ENCODE peak calls at places on chromosome 11, in ten cellular contexts. One of them, this sample, is unnamed.

GRCh38 chr11:68044145-68044813 is 5.5 kb downstream of the TCIRG1 start:
- DNase-seq in upper lobe of right lung: no peak
- DNase-seq in GM13976: no peak
- DNase-seq in endodermal cell: peak
- DNase-seq in cardiac fibroblast: no peak
- DNase-seq in testis: no peak
- DNase-seq in tibial nerve: no peak
- DNase-seq in transverse colon: no peak
- DNase-seq in Peyer's patch: no peak
- DNase-seq in ovary: no peak
- DNase-seq in this sample: no peak

GRCh38 chr11:112632866-112633505 is 328.2 kb upstream of the NCAM1 start:
- DNase-seq in upper lobe of right lung: no peak
- DNase-seq in GM13976: no peak
- DNase-seq in endodermal cell: no peak
- DNase-seq in cardiac fibroblast: no peak
- DNase-seq in testis: no peak
- DNase-seq in tibial nerve: no peak
- DNase-seq in transverse colon: no peak
- DNase-seq in Peyer's patch: no peak
- DNase-seq in ovary: no peak
- DNase-seq in this sample: peak

GRCh38 chr11:6992026-6992425 is 28.1 kb downstream of the ZNF214 start:
- DNase-seq in upper lobe of right lung: no peak
- DNase-seq in GM13976: no peak
- DNase-seq in endodermal cell: no peak
- DNase-seq in cardiac fibroblast: peak
- DNase-seq in testis: no peak
- DNase-seq in tibial nerve: no peak
- DNase-seq in transverse colon: no peak
- DNase-seq in Peyer's patch: no peak
- DNase-seq in ovary: no peak
- DNase-seq in this sample: no peak

GRCh38 chr11:105937331-105937730 is 84.7 kb downstream of the MSANTD4 start:
- DNase-seq in upper lobe of right lung: no peak
- DNase-seq in GM13976: no peak
- DNase-seq in endodermal cell: no peak
- DNase-seq in cardiac fibroblast: peak
- DNase-seq in testis: no peak
- DNase-seq in tibial nerve: no peak
- DNase-seq in transverse colon: no peak
- DNase-seq in Peyer's patch: no peak
- DNase-seq in ovary: no peak
- DNase-seq in this sample: no peak

GRCh38 chr11:112961146-112961668 is at the start of gene NCAM1:
- DNase-seq in upper lobe of right lung: peak
- DNase-seq in GM13976: peak
- DNase-seq in endodermal cell: peak
- DNase-seq in cardiac fibroblast: peak
- DNase-seq in testis: peak
- DNase-seq in tibial nerve: peak
- DNase-seq in transverse colon: peak
- DNase-seq in Peyer's patch: peak
- DNase-seq in ovary: peak
- DNase-seq in this sample: no peak

GRCh38 chr11:103648670-103649400 is 387.6 kb upstream of the DDI1 start:
- DNase-seq in upper lobe of right lung: no peak
- DNase-seq in GM13976: peak
- DNase-seq in endodermal cell: no peak
- DNase-seq in cardiac fibroblast: peak
- DNase-seq in testis: no peak
- DNase-seq in tibial nerve: no peak
- DNase-seq in transverse colon: no peak
- DNase-seq in Peyer's patch: no peak
- DNase-seq in ovary: no peak
- DNase-seq in this sample: no peak

GRCh38 chr11:76453248-76453647 is 8.4 kb downstream of the EMSY start:
- DNase-seq in upper lobe of right lung: no peak
- DNase-seq in GM13976: no peak
- DNase-seq in endodermal cell: no peak
- DNase-seq in cardiac fibroblast: no peak
- DNase-seq in testis: no peak
- DNase-seq in tibial nerve: no peak
- DNase-seq in transverse colon: peak
- DNase-seq in Peyer's patch: no peak
- DNase-seq in ovary: no peak
- DNase-seq in this sample: no peak

GRCh38 chr11:63832336-63832735 is 6.6 kb upstream of the MARK2 start:
- DNase-seq in upper lobe of right lung: no peak
- DNase-seq in GM13976: no peak
- DNase-seq in endodermal cell: no peak
- DNase-seq in cardiac fibroblast: no peak
- DNase-seq in testis: no peak
- DNase-seq in tibial nerve: no peak
- DNase-seq in transverse colon: no peak
- DNase-seq in Peyer's patch: no peak
- DNase-seq in ovary: no peak
- DNase-seq in this sample: no peak

GRCh38 chr11:123407124-123407995 is 22.7 kb upstream of the GRAMD1B start:
- DNase-seq in upper lobe of right lung: no peak
- DNase-seq in GM13976: no peak
- DNase-seq in endodermal cell: peak
- DNase-seq in cardiac fibroblast: peak
- DNase-seq in testis: peak
- DNase-seq in tibial nerve: no peak
- DNase-seq in transverse colon: peak
- DNase-seq in Peyer's patch: peak
- DNase-seq in ovary: peak
- DNase-seq in this sample: no peak

GRCh38 chr11:46383974-46384701 is 2.7 kb downstream of the MDK start:
- DNase-seq in upper lobe of right lung: no peak
- DNase-seq in GM13976: no peak
- DNase-seq in endodermal cell: no peak
- DNase-seq in cardiac fibroblast: no peak
- DNase-seq in testis: no peak
- DNase-seq in tibial nerve: no peak
- DNase-seq in transverse colon: peak
- DNase-seq in Peyer's patch: no peak
- DNase-seq in ovary: no peak
- DNase-seq in this sample: no peak

GRCh38 chr11:3104051-3104714 is 47.0 kb upstream of the CARS1 start:
- DNase-seq in upper lobe of right lung: peak
- DNase-seq in GM13976: peak
- DNase-seq in endodermal cell: peak
- DNase-seq in cardiac fibroblast: no peak
- DNase-seq in testis: no peak
- DNase-seq in tibial nerve: no peak
- DNase-seq in transverse colon: no peak
- DNase-seq in Peyer's patch: no peak
- DNase-seq in ovary: no peak
- DNase-seq in this sample: no peak

GRCh38 chr11:113338730-113339129 is 24.3 kb downstream of the TTC12 start:
- DNase-seq in upper lobe of right lung: no peak
- DNase-seq in GM13976: no peak
- DNase-seq in endodermal cell: peak
- DNase-seq in cardiac fibroblast: no peak
- DNase-seq in testis: no peak
- DNase-seq in tibial nerve: no peak
- DNase-seq in transverse colon: no peak
- DNase-seq in Peyer's patch: no peak
- DNase-seq in ovary: no peak
- DNase-seq in this sample: no peak

GRCh38 chr11:2432628-2433071 is 11.7 kb downstream of the TRPM5 start:
- DNase-seq in upper lobe of right lung: peak
- DNase-seq in GM13976: no peak
- DNase-seq in endodermal cell: no peak
- DNase-seq in cardiac fibroblast: no peak
- DNase-seq in testis: no peak
- DNase-seq in tibial nerve: no peak
- DNase-seq in transverse colon: no peak
- DNase-seq in Peyer's patch: no peak
- DNase-seq in ovary: no peak
- DNase-seq in this sample: no peak

DNA sequence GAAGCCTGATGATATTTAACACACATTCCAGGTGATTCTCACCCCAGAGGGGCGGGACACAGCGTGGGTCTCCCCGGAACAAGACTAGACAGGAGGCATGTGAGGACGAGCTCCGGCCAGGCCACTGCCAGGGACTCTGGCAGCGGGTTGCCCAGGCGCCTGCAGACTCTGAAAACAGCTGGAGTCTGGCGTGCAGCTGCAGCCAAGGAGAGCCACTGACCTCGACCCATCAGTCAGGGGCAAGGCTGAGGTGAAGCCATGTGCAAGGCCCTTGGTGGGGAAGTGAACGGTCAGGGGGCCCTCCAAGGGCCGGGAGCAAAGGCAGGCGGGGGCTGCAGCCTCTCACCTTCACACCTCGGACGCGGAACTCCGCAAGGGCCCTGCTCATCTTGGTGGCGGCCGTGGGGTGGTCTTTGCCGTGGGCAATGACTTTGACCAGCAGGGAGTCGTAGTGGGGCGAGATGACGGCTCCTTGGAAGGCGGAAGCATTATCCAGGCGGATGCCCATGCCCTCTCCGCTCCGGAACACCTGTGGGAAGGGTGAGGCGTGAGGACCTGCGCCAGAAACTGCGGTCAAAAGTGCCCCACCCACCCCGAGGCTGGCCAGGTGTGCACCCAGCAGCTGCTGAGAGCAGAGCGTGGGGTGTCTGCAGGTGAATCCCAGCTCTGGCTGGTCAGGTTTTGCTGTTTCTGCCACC is 6.7 kb downstream of the LRFN4 start:
- DNase-seq in upper lobe of right lung: no peak
- DNase-seq in GM13976: no peak
- DNase-seq in endodermal cell: no peak
- DNase-seq in cardiac fibroblast: no peak
- DNase-seq in testis: no peak
- DNase-seq in tibial nerve: no peak
- DNase-seq in transverse colon: peak
- DNase-seq in Peyer's patch: no peak
- DNase-seq in ovary: no peak
- DNase-seq in this sample: no peak
- TF ChIP-seq CTCF in upper lobe of right lung: no peak
- TF ChIP-seq CTCF in GM13976: no peak
- TF ChIP-seq CTCF in endodermal cell: no peak
- TF ChIP-seq CTCF in cardiac fibroblast: no peak
- TF ChIP-seq CTCF in testis: no peak
- TF ChIP-seq CTCF in tibial nerve: no peak
- TF ChIP-seq CTCF in transverse colon: no peak
- TF ChIP-seq CTCF in Peyer's patch: no peak
- TF ChIP-seq CTCF in ovary: no peak
- TF ChIP-seq CTCF in this sample: no peak

GRCh38 chr11:69708731-69709401 is 5.0 kb upstream of the FGF19 start:
- DNase-seq in upper lobe of right lung: no peak
- DNase-seq in GM13976: no peak
- DNase-seq in endodermal cell: peak
- DNase-seq in cardiac fibroblast: no peak
- DNase-seq in testis: no peak
- DNase-seq in tibial nerve: no peak
- DNase-seq in transverse colon: no peak
- DNase-seq in Peyer's patch: no peak
- DNase-seq in ovary: no peak
- DNase-seq in this sample: no peak
- TF ChIP-seq CTCF in upper lobe of right lung: no peak
- TF ChIP-seq CTCF in GM13976: no peak
- TF ChIP-seq CTCF in endodermal cell: peak
- TF ChIP-seq CTCF in cardiac fibroblast: no peak
- TF ChIP-seq CTCF in testis: no peak
- TF ChIP-seq CTCF in tibial nerve: no peak
- TF ChIP-seq CTCF in transverse colon: no peak
- TF ChIP-seq CTCF in Peyer's patch: no peak
- TF ChIP-seq CTCF in ovary: no peak
- TF ChIP-seq CTCF in this sample: no peak

DNA sequence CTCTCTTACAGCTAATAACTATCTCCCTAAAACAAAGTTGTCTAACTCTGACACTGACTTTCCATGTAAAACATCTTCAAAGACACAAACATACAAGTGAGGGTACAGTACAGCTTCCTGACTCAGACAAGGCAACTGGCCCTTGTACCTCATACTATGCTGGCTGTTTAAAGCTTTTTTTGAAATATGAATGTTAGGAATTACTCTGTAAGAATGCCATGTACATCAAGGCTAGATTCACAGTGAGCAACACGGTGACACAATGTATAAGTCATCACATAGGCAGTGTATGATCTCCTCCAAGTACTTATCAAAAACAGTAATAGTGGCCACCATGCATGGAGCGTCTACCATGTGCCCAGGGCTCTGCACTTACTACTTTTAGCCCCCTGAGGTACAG is 28.6 kb downstream of the ALG8 start:
- DNase-seq in upper lobe of right lung: no peak
- DNase-seq in GM13976: no peak
- DNase-seq in endodermal cell: no peak
- DNase-seq in cardiac fibroblast: no peak
- DNase-seq in testis: no peak
- DNase-seq in tibial nerve: no peak
- DNase-seq in transverse colon: no peak
- DNase-seq in Peyer's patch: no peak
- DNase-seq in ovary: no peak
- DNase-seq in this sample: no peak
- TF ChIP-seq CTCF in upper lobe of right lung: no peak
- TF ChIP-seq CTCF in GM13976: no peak
- TF ChIP-seq CTCF in endodermal cell: no peak
- TF ChIP-seq CTCF in cardiac fibroblast: no peak
- TF ChIP-seq CTCF in testis: no peak
- TF ChIP-seq CTCF in tibial nerve: no peak
- TF ChIP-seq CTCF in transverse colon: no peak
- TF ChIP-seq CTCF in Peyer's patch: no peak
- TF ChIP-seq CTCF in ovary: no peak
- TF ChIP-seq CTCF in this sample: no peak

GRCh38 chr11:11207428-11207827 is 145.6 kb downstream of the CSNK2A3 start:
- DNase-seq in upper lobe of right lung: no peak
- DNase-seq in GM13976: no peak
- DNase-seq in endodermal cell: no peak
- DNase-seq in cardiac fibroblast: no peak
- DNase-seq in testis: no peak
- DNase-seq in tibial nerve: no peak
- DNase-seq in transverse colon: no peak
- DNase-seq in Peyer's patch: no peak
- DNase-seq in ovary: no peak
- DNase-seq in this sample: no peak
- TF ChIP-seq CTCF in upper lobe of right lung: no peak
- TF ChIP-seq CTCF in GM13976: no peak
- TF ChIP-seq CTCF in endodermal cell: peak
- TF ChIP-seq CTCF in cardiac fibroblast: no peak
- TF ChIP-seq CTCF in testis: no peak
- TF ChIP-seq CTCF in tibial nerve: no peak
- TF ChIP-seq CTCF in transverse colon: no peak
- TF ChIP-seq CTCF in Peyer's patch: no peak
- TF ChIP-seq CTCF in ovary: no peak
- TF ChIP-seq CTCF in this sample: no peak

DNA sequence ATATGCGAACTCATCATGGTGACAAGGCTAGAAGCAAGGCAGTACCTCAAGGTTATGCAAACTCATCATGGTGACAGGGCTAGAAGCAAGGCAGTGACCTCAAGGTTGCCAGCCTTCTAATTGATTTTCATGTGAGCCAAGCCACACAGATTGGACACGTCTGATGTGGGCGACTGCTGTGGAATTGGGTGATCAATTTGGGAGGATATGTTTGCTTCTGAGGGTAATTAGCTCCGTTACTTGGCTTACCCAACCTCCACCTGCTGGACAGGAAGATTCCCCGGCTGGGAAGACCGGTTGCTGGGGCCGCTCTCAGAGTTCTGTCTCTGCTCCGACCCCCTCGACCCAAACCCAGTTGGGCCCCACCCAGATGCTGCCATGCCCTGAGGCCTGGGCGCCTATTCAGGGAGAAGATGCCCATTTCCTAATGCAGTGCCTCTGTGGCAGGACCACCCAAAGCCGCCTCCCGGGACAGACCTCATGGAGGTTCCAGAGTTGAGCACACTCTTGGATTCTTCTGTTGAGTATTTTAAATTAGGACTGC is 69.9 kb upstream of the SHANK2 start:
- DNase-seq in upper lobe of right lung: peak
- DNase-seq in GM13976: no peak
- DNase-seq in endodermal cell: no peak
- DNase-seq in cardiac fibroblast: no peak
- DNase-seq in testis: no peak
- DNase-seq in tibial nerve: no peak
- DNase-seq in transverse colon: no peak
- DNase-seq in Peyer's patch: no peak
- DNase-seq in ovary: no peak
- DNase-seq in this sample: no peak
- TF ChIP-seq CTCF in upper lobe of right lung: no peak
- TF ChIP-seq CTCF in GM13976: no peak
- TF ChIP-seq CTCF in endodermal cell: no peak
- TF ChIP-seq CTCF in cardiac fibroblast: no peak
- TF ChIP-seq CTCF in testis: no peak
- TF ChIP-seq CTCF in tibial nerve: no peak
- TF ChIP-seq CTCF in transverse colon: no peak
- TF ChIP-seq CTCF in Peyer's patch: no peak
- TF ChIP-seq CTCF in ovary: no peak
- TF ChIP-seq CTCF in this sample: no peak

This sample was measured in osteocyte.